ENCODE peak calls at places on chromosomes 13 and 19, in six cellular contexts. N, F, M, A, P and T are unnamed samples.

GRCh38 chr19:49896863-49897621 is at the start of gene IL4I1:
- DNase-seq in M (peak), F (peak), N (no peak), P (no peak), A (peak), T (peak)

GRCh38 chr19:31255174-31255862 is 93.9 kb downstream of the TSHZ3 start:
- DNase-seq in P (no peak), M (no peak), N (no peak), A (no peak), F (no peak), T (no peak)

GRCh38 chr13:75635101-75635620 is 969 bp upstream of the LMO7 start:
- DNase-seq in P (peak), A (no peak), N (peak), M (peak), F (peak), T (no peak)

GRCh38 chr13:19067767-19068166 is 113.9 kb downstream of the TUBA3C start:
- DNase-seq in N (no peak), M (no peak), A (no peak), P (no peak), F (no peak), T (no peak)

GRCh38 chr13:24053505-24054251 is 106.8 kb upstream of the SPATA13 start:
- DNase-seq in A (peak), N (peak), F (peak), M (peak), P (peak), T (no peak)

GRCh38 chr13:97369269-97369893 is 64.6 kb upstream of the RAP2A start:
- DNase-seq in P (no peak), M (peak), A (no peak), F (no peak), N (peak), T (no peak)

GRCh38 chr13:99374169-99374991 is 67.2 kb upstream of the GPR183 start:
- DNase-seq in A (no peak), M (no peak), N (no peak), F (no peak), P (no peak), T (no peak)

GRCh38 chr19:49973987-49974386 is 13.0 kb upstream of the SIGLEC11 start:
- DNase-seq in A (no peak), N (no peak), P (no peak), M (no peak), F (no peak), T (no peak)

GRCh38 chr13:111899714-111900389 is 167.1 kb upstream of the SOX1 start:
- DNase-seq in N (no peak), F (no peak), M (no peak), P (no peak), A (no peak), T (no peak)

GRCh38 chr13:44147222-44147621 is 226.4 kb upstream of the SERP2 start:
- DNase-seq in A (no peak), M (no peak), F (no peak), P (no peak), N (no peak), T (no peak)

GRCh38 chr13:82654851-82655517 is 1227.3 kb downstream of the SLITRK1 start:
- DNase-seq in M (no peak), A (no peak), P (no peak), F (peak), N (peak), T (peak)

GRCh38 chr19:38210458-38210987 is 13.5 kb downstream of the DPF1 start:
- DNase-seq in P (no peak), M (no peak), F (peak), N (peak), A (no peak), T (no peak)

GRCh38 chr19:5380215-5380919 is 39.8 kb upstream of the PTPRS start:
- DNase-seq in F (no peak), P (no peak), A (no peak), M (no peak), N (no peak), T (no peak)

GRCh38 chr19:3440082-3440481 is 40.2 kb downstream of the SMIM24 start:
- DNase-seq in P (peak), F (no peak), A (peak), M (peak), N (no peak), T (peak)

GRCh38 chr19:4518345-4519171 is at the start of gene PLIN4:
- DNase-seq in A (no peak), F (no peak), P (peak), N (peak), M (no peak), T (no peak)

GRCh38 chr13:57630661-57631606 is 610 bp upstream of the PCDH17 start:
- DNase-seq in M (peak), A (no peak), F (peak), N (no peak), P (no peak), T (no peak)

GRCh38 chr13:41613984-41614581 is 156.7 kb downstream of the RGCC start:
- DNase-seq in P (no peak), M (no peak), N (peak), A (no peak), F (peak), T (peak)

GRCh38 chr13:66312312-66313087 is 917.6 kb downstream of the PCDH9 start:
- DNase-seq in A (no peak), M (no peak), F (peak), N (peak), P (peak), T (no peak)

GRCh38 chr13:108302279-108302678 is 32.8 kb downstream of the TNFSF13B start:
- DNase-seq in N (no peak), A (no peak), F (no peak), M (no peak), P (no peak), T (no peak)

GRCh38 chr13:40664100-40665060 is 2.1 kb downstream of the FOXO1 start:
- DNase-seq in A (peak), N (peak), M (peak), P (peak), F (peak), T (peak)

GRCh38 chr13:70339738-70340137 is 231.5 kb upstream of the KLHL1 start:
- DNase-seq in P (peak), M (no peak), N (peak), F (peak), A (no peak), T (no peak)

GRCh38 chr19:51469162-51469561 is 9.2 kb upstream of the CEACAM18 start:
- DNase-seq in N (no peak), M (no peak), F (no peak), P (no peak), A (no peak), T (no peak)

GRCh38 chr19:8592231-8593009 is 15.2 kb upstream of the MYO1F start:
- DNase-seq in M (no peak), A (no peak), P (peak), F (peak), N (peak), T (peak)

GRCh38 chr13:106156468-106156867 is 379.0 kb downstream of the EFNB2 start:
- DNase-seq in N (peak), A (peak), M (no peak), F (peak), P (no peak), T (no peak)

GRCh38 chr13:23859455-23859854 is 29.7 kb downstream of the MIPEP start:
- DNase-seq in M (no peak), P (no peak), N (no peak), A (no peak), F (no peak), T (no peak)

GRCh38 chr19:44924243-44924725 is 9.9 kb downstream of the APOC1 start:
- DNase-seq in M (no peak), P (no peak), N (no peak), A (no peak), F (no peak), T (no peak)

GRCh38 chr13:20160346-20161274 is at the start of gene GJA3:
- DNase-seq in M (peak), F (no peak), N (peak), A (peak), P (no peak), T (no peak)

GRCh38 chr19:47111081-47111589 is 2.4 kb downstream of the ZC3H4 start:
- DNase-seq in F (no peak), A (no peak), P (no peak), N (peak), M (no peak), T (no peak)

GRCh38 chr13:78659450-78660110 is 625 bp upstream of the OBI1 start:
- DNase-seq in F (peak), A (no peak), N (no peak), P (no peak), M (peak), T (no peak)

GRCh38 chr19:31378404-31378803 is 29.2 kb upstream of the TSHZ3 start:
- DNase-seq in N (peak), F (peak), A (no peak), P (peak), M (no peak), T (no peak)

GRCh38 chr19:45815501-45816216 is 551 bp upstream of the RSPH6A start:
- DNase-seq in N (no peak), F (no peak), M (no peak), A (no peak), P (no peak), T (no peak)

GRCh38 chr19:44597131-44597491 is 16.3 kb upstream of the IGSF23 start:
- DNase-seq in N (no peak), P (no peak), F (no peak), M (no peak), A (no peak), T (no peak)

GRCh38 chr13:100721885-100722512 is 47.4 kb upstream of the TMTC4 start:
- DNase-seq in N (peak), A (peak), F (peak), M (peak), P (peak), T (no peak)

GRCh38 chr13:112747256-112747655 is 57.4 kb downstream of the ATP11A start:
- DNase-seq in P (no peak), M (no peak), F (peak), A (no peak), N (no peak), T (no peak)

GRCh38 chr13:24254151-24254810 is 55.1 kb upstream of the C1QTNF9 start:
- DNase-seq in M (no peak), A (no peak), P (no peak), F (no peak), N (peak), T (no peak)

GRCh38 chr13:89920461-89920860 is 1427.0 kb upstream of the MIR17HG start:
- DNase-seq in P (no peak), M (no peak), A (no peak), F (no peak), N (no peak), T (no peak)

GRCh38 chr13:44396295-44396962 is 22.8 kb downstream of the SERP2 start:
- DNase-seq in N (no peak), F (no peak), A (no peak), P (no peak), M (no peak), T (no peak)

GRCh38 chr19:23440791-23441190 is 45.5 kb upstream of the ZNF91 start:
- DNase-seq in A (peak), F (no peak), M (no peak), P (no peak), N (no peak), T (no peak)
- TF ChIP-seq CTCF in A (peak), F (peak), M (peak), P (no peak), N (peak), T (peak)

DNA sequence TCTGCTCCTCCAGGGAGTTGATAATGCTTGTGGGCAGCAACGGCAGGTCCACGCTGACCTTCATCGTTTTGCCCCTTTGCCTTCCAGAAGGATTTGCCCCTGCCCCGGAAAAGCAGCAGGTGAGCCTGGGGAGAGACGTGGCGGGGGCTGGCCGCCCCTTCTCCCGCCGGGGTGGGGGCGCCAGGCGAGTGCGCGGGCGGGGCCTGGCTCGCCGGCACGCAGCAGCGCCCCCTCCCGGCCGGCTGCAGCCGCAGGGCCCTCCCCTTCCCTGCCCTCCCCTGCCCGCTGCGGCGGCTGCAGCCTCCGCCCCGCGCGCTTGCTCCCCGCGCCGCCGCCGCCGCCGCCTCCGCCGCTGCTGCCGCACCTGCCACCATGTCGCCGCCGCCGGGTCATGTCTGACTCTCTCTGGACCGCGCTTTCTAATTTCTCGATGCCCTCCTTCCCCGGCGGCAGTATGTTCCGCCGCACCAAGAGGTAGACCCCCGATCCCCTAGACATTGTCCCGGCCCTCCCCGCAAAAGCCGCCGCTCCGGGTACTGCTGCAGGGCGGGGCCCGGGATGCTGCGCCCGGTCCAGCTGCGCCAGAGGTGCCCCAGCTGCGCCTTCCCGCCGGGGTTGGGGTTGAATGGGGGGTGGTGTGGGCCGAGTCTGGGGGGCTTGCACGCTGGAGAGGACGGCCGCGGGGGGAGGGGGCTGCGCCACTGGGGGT is at the start of gene MAST1:
- DNase-seq in M (peak), F (no peak), N (no peak), P (peak), A (peak), T (no peak)
- TF ChIP-seq CTCF in M (peak), F (peak), N (peak), P (peak), A (peak), T (peak)

DNA sequence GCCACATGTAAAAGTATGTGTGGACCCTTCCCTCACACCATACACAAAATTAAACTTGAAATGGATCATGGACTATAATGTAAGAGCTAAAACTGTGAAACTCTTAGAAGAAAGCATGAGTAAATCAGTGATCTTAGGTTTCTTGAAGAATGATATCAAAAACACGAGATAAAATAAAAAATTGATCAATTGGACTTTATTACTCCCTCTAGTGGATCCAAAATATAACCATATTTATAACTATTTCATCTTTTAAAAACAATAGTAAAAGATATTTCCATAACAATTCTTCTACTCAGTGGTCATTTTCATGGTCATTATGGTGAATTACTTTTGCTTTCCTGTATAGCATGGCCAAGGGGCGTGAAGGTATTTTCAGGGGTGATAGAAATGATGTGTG is 174.6 kb upstream of the LSM14A start:
- DNase-seq in M (no peak), F (no peak), A (no peak), N (peak), P (no peak), T (no peak)
- TF ChIP-seq CTCF in M (no peak), F (peak), A (peak), N (peak), P (no peak), T (no peak)

DNA sequence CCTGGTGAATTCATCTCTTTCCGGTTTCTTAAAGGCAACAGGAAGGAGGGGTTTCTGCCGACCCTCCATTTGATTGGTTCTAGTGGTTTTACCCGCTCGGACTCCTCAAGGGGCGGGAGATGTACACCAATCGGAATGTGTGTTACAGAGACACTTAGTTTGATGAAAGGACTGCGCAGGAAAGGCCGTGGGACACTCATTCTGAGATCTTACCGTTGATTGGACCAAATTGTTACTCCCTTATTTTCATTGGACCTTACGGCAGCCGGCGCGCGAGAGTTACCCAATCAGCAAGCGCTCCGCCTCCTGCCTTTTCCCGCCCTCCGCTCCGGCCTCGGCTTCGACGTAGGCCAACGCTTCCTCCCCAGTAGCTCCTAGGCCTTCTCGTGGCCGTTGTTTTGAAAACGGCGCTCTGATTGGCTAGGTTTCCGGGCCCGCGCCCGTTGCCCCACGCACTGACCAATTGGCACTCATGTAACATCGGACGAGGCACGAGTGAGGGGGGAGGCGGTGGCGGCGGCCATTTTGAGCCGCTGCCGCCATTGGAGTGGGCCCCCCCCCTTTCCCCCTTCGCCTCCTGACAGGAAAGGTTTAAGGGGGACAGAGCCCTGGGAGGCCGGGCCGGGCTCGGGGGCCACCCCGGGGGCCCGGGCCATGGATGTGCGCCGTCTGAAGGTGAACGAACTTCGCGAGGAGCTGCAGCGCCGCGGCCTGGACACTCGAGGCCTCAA is at the start of gene HNRNPUL1:
- DNase-seq in A (peak), P (peak), M (peak), F (peak), N (peak), T (peak)
- TF ChIP-seq CTCF in A (no peak), P (no peak), M (peak), F (peak), N (peak), T (peak)

GRCh38 chr19:28710278-28710677 is 502.7 kb downstream of the UQCRFS1 start:
- DNase-seq in A (peak), F (peak), P (no peak), M (no peak), N (peak), T (no peak)
- TF ChIP-seq CTCF in A (no peak), F (peak), P (peak), M (peak), N (peak), T (peak)

GRCh38 chr19:19217110-19217509 is 5.4 kb downstream of the NCAN start:
- DNase-seq in N (peak), F (peak), M (no peak), A (no peak), P (no peak), T (no peak)

GRCh38 chr19:19215792-19216191 is 4.0 kb downstream of the NCAN start:
- DNase-seq in M (no peak), P (no peak), A (no peak), F (no peak), N (no peak), T (no peak)

GRCh38 chr19:19213822-19214558 is 2.2 kb downstream of the NCAN start:
- DNase-seq in M (no peak), A (no peak), N (no peak), F (no peak), P (no peak), T (no peak)

GRCh38 chr19:19212866-19213265 is 1.1 kb downstream of the NCAN start:
- DNase-seq in N (no peak), M (no peak), P (no peak), A (no peak), F (no peak), T (no peak)

GRCh38 chr19:19214892-19215291 is 3.1 kb downstream of the NCAN start:
- DNase-seq in P (peak), M (no peak), N (peak), A (peak), F (peak), T (no peak)
- TF ChIP-seq CTCF in P (no peak), M (no peak), N (no peak), A (no peak), F (no peak), T (no peak)

GRCh38 chr13:26624572-26624971 is 67.1 kb downstream of the WASF3 start:
- DNase-seq in N (no peak), P (no peak), A (no peak), M (no peak), F (no peak), T (no peak)

GRCh38 chr13:26628706-26629105 is 71.2 kb downstream of the WASF3 start:
- DNase-seq in A (peak), F (peak), N (peak), M (no peak), P (no peak), T (no peak)

DNA sequence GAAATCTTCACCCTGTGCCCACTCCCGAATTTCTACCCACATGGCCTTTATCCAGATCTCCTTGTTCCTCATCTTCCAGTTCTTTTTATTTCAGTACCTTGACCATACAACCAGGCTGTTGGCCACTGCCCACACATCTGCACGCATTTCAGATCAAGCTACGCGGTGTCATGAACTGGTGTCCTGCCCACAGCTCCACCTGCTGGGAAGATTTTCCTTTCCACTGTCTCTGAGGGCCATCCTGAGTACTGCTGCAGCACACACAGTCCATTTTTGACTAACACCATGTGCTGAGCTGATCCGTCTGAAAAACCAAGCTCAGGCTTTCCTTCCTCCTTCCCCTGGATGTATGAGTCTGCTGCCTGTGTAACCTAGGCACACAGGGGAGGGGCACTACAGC is 71.8 kb downstream of the WASF3 start:
- DNase-seq in P (no peak), M (no peak), N (peak), F (no peak), A (no peak), T (no peak)
- TF ChIP-seq CTCF in P (no peak), M (peak), N (peak), F (no peak), A (no peak), T (no peak)

GRCh38 chr13:29707876-29708543 is 112.5 kb upstream of the SLC7A1 start:
- DNase-seq in F (peak), P (peak), N (peak), M (peak), A (peak), T (no peak)
- TF ChIP-seq CTCF in F (peak), P (peak), N (peak), M (peak), A (peak), T (peak)

GRCh38 chr19:1220452-1221037 is 15.0 kb downstream of the STK11 start:
- DNase-seq in P (no peak), M (no peak), F (no peak), N (no peak), A (no peak), T (no peak)
- TF ChIP-seq CTCF in P (no peak), M (no peak), F (peak), N (peak), A (no peak), T (no peak)

DNA sequence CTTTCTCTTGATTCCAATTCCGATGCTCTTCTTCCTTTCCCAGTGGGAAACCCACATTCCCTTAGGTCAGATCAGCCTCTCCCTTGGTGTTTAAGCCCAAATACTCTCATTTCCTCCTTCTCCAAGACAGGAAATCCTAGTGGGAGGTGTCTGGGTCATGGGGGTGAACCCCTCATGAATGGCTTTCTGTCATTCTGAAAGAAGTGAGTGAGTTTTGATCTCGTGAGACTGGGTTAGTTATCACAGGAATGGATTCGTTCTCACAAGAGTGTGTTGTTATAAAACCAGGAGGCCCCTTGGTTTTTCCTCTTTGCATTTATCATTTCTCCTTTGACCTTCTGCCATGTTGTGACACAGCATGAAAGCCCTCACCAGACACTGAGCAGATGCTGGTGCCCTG is 76.2 kb upstream of the MTIF3 start:
- DNase-seq in P (no peak), F (no peak), A (no peak), N (no peak), M (no peak), T (no peak)
- TF ChIP-seq CTCF in P (no peak), F (no peak), A (no peak), N (no peak), M (no peak), T (no peak)